ENCODE peak calls at places on chromosomes 7 and 10, in eight cellular contexts. One of them, this sample, is unnamed.

GRCh38 chr10:117138838-117139580 is 939 bp upstream of the VAX1 start:
- DNase-seq in suprapubic skin: no peak
- DNase-seq in left ventricle myocardium inferior: no peak
- DNase-seq in fibroblast of mammary gland: no peak
- DNase-seq in hepatocyte: no peak
- DNase-seq in fibroblast of lung: no peak
- DNase-seq in AG10803: no peak
- DNase-seq in fibroblast of villous mesenchyme: no peak
- DNase-seq in this sample: no peak

GRCh38 chr10:79063661-79064490 is 4.9 kb upstream of the ZMIZ1 start:
- DNase-seq in suprapubic skin: peak
- DNase-seq in AG10803: no peak
- DNase-seq in fibroblast of villous mesenchyme: no peak
- DNase-seq in fibroblast of mammary gland: no peak
- DNase-seq in left ventricle myocardium inferior: peak
- DNase-seq in fibroblast of lung: no peak
- DNase-seq in hepatocyte: no peak
- DNase-seq in this sample: no peak

GRCh38 chr7:47559306-47560220 is 22.3 kb downstream of the TNS3 start:
- DNase-seq in hepatocyte: no peak
- DNase-seq in AG10803: no peak
- DNase-seq in fibroblast of mammary gland: no peak
- DNase-seq in fibroblast of lung: no peak
- DNase-seq in suprapubic skin: no peak
- DNase-seq in left ventricle myocardium inferior: no peak
- DNase-seq in fibroblast of villous mesenchyme: no peak
- DNase-seq in this sample: no peak

GRCh38 chr10:88319960-88320517 is 263.1 kb downstream of the RNLS start:
- DNase-seq in fibroblast of lung: no peak
- DNase-seq in suprapubic skin: no peak
- DNase-seq in fibroblast of mammary gland: no peak
- DNase-seq in left ventricle myocardium inferior: no peak
- DNase-seq in fibroblast of villous mesenchyme: no peak
- DNase-seq in hepatocyte: no peak
- DNase-seq in AG10803: no peak
- DNase-seq in this sample: no peak

GRCh38 chr7:135718219-135718618 is 9.8 kb downstream of the SLC13A4 start:
- DNase-seq in hepatocyte: no peak
- DNase-seq in fibroblast of mammary gland: no peak
- DNase-seq in fibroblast of villous mesenchyme: no peak
- DNase-seq in AG10803: no peak
- DNase-seq in left ventricle myocardium inferior: no peak
- DNase-seq in fibroblast of lung: no peak
- DNase-seq in suprapubic skin: no peak
- DNase-seq in this sample: no peak

GRCh38 chr10:119060107-119060506 is 20.5 kb downstream of the EIF3A start:
- DNase-seq in AG10803: no peak
- DNase-seq in fibroblast of mammary gland: no peak
- DNase-seq in left ventricle myocardium inferior: no peak
- DNase-seq in hepatocyte: no peak
- DNase-seq in suprapubic skin: no peak
- DNase-seq in fibroblast of villous mesenchyme: no peak
- DNase-seq in fibroblast of lung: no peak
- DNase-seq in this sample: no peak

GRCh38 chr10:133261726-133262325 is 14.8 kb downstream of the ADAM8 start:
- DNase-seq in hepatocyte: peak
- DNase-seq in fibroblast of villous mesenchyme: peak
- DNase-seq in fibroblast of mammary gland: peak
- DNase-seq in AG10803: peak
- DNase-seq in suprapubic skin: peak
- DNase-seq in left ventricle myocardium inferior: peak
- DNase-seq in fibroblast of lung: peak
- DNase-seq in this sample: no peak

GRCh38 chr7:94182066-94182465 is 177.9 kb upstream of the BET1 start:
- DNase-seq in fibroblast of villous mesenchyme: peak
- DNase-seq in left ventricle myocardium inferior: no peak
- DNase-seq in fibroblast of lung: peak
- DNase-seq in hepatocyte: peak
- DNase-seq in AG10803: peak
- DNase-seq in suprapubic skin: no peak
- DNase-seq in fibroblast of mammary gland: peak
- DNase-seq in this sample: no peak

GRCh38 chr7:141276031-141276430 is 202.2 kb downstream of the TMEM178B start:
- DNase-seq in AG10803: no peak
- DNase-seq in suprapubic skin: no peak
- DNase-seq in fibroblast of lung: no peak
- DNase-seq in left ventricle myocardium inferior: no peak
- DNase-seq in fibroblast of mammary gland: peak
- DNase-seq in hepatocyte: no peak
- DNase-seq in fibroblast of villous mesenchyme: no peak
- DNase-seq in this sample: no peak

GRCh38 chr7:47277321-47277781 is 304.6 kb downstream of the TNS3 start:
- DNase-seq in fibroblast of lung: no peak
- DNase-seq in AG10803: no peak
- DNase-seq in fibroblast of villous mesenchyme: no peak
- DNase-seq in hepatocyte: no peak
- DNase-seq in fibroblast of mammary gland: no peak
- DNase-seq in left ventricle myocardium inferior: no peak
- DNase-seq in suprapubic skin: no peak
- DNase-seq in this sample: no peak

GRCh38 chr10:76285012-76285411 is 853.6 kb downstream of the LRMDA start:
- DNase-seq in fibroblast of villous mesenchyme: peak
- DNase-seq in hepatocyte: no peak
- DNase-seq in left ventricle myocardium inferior: no peak
- DNase-seq in suprapubic skin: no peak
- DNase-seq in fibroblast of mammary gland: peak
- DNase-seq in AG10803: peak
- DNase-seq in fibroblast of lung: peak
- DNase-seq in this sample: no peak

GRCh38 chr10:31353574-31353973 is 34.6 kb downstream of the ZEB1 start:
- DNase-seq in suprapubic skin: no peak
- DNase-seq in fibroblast of lung: peak
- DNase-seq in fibroblast of villous mesenchyme: peak
- DNase-seq in hepatocyte: peak
- DNase-seq in AG10803: peak
- DNase-seq in left ventricle myocardium inferior: no peak
- DNase-seq in fibroblast of mammary gland: peak
- DNase-seq in this sample: peak

GRCh38 chr10:22183771-22184466 is 33.9 kb downstream of the EBLN1 start:
- DNase-seq in hepatocyte: peak
- DNase-seq in AG10803: peak
- DNase-seq in fibroblast of lung: no peak
- DNase-seq in suprapubic skin: no peak
- DNase-seq in fibroblast of mammary gland: peak
- DNase-seq in left ventricle myocardium inferior: no peak
- DNase-seq in fibroblast of villous mesenchyme: peak
- DNase-seq in this sample: peak

GRCh38 chr10:121113385-121113696 is 262.2 kb downstream of the WDR11 start:
- DNase-seq in left ventricle myocardium inferior: no peak
- DNase-seq in hepatocyte: peak
- DNase-seq in suprapubic skin: no peak
- DNase-seq in fibroblast of villous mesenchyme: no peak
- DNase-seq in AG10803: no peak
- DNase-seq in fibroblast of lung: peak
- DNase-seq in fibroblast of mammary gland: no peak
- DNase-seq in this sample: no peak

GRCh38 chr10:86331861-86332260 is 34.7 kb downstream of the GRID1 start:
- DNase-seq in hepatocyte: no peak
- DNase-seq in fibroblast of lung: no peak
- DNase-seq in fibroblast of villous mesenchyme: no peak
- DNase-seq in fibroblast of mammary gland: no peak
- DNase-seq in suprapubic skin: no peak
- DNase-seq in left ventricle myocardium inferior: no peak
- DNase-seq in AG10803: no peak
- DNase-seq in this sample: no peak

GRCh38 chr10:5999440-6000165 is 22.3 kb upstream of the IL15RA start:
- DNase-seq in fibroblast of mammary gland: no peak
- DNase-seq in fibroblast of villous mesenchyme: no peak
- DNase-seq in left ventricle myocardium inferior: no peak
- DNase-seq in fibroblast of lung: no peak
- DNase-seq in AG10803: no peak
- DNase-seq in hepatocyte: no peak
- DNase-seq in suprapubic skin: no peak
- DNase-seq in this sample: no peak

GRCh38 chr10:63523015-63523414 is 1.8 kb downstream of the REEP3 start:
- DNase-seq in fibroblast of mammary gland: no peak
- DNase-seq in fibroblast of villous mesenchyme: no peak
- DNase-seq in left ventricle myocardium inferior: no peak
- DNase-seq in AG10803: no peak
- DNase-seq in suprapubic skin: no peak
- DNase-seq in hepatocyte: no peak
- DNase-seq in fibroblast of lung: no peak
- DNase-seq in this sample: no peak

GRCh38 chr10:102927311-102928010 is 9.4 kb downstream of the CNNM2 start:
- DNase-seq in fibroblast of villous mesenchyme: no peak
- DNase-seq in fibroblast of lung: no peak
- DNase-seq in fibroblast of mammary gland: no peak
- DNase-seq in suprapubic skin: no peak
- DNase-seq in hepatocyte: no peak
- DNase-seq in AG10803: no peak
- DNase-seq in left ventricle myocardium inferior: no peak
- DNase-seq in this sample: no peak

GRCh38 chr7:97573065-97573464 is 158.8 kb upstream of the TAC1 start:
- DNase-seq in left ventricle myocardium inferior: no peak
- DNase-seq in fibroblast of villous mesenchyme: no peak
- DNase-seq in fibroblast of mammary gland: no peak
- DNase-seq in hepatocyte: no peak
- DNase-seq in AG10803: no peak
- DNase-seq in fibroblast of lung: no peak
- DNase-seq in suprapubic skin: no peak
- DNase-seq in this sample: no peak
- TF ChIP-seq CTCF in left ventricle myocardium inferior: no peak
- TF ChIP-seq CTCF in fibroblast of villous mesenchyme: no peak
- TF ChIP-seq CTCF in fibroblast of mammary gland: no peak
- TF ChIP-seq CTCF in hepatocyte: no peak
- TF ChIP-seq CTCF in AG10803: no peak
- TF ChIP-seq CTCF in fibroblast of lung: no peak
- TF ChIP-seq CTCF in suprapubic skin: no peak
- TF ChIP-seq CTCF in this sample: no peak

GRCh38 chr7:16801111-16801542 is 3.7 kb downstream of the AGR2 start:
- DNase-seq in left ventricle myocardium inferior: no peak
- DNase-seq in hepatocyte: peak
- DNase-seq in fibroblast of lung: peak
- DNase-seq in fibroblast of villous mesenchyme: peak
- DNase-seq in fibroblast of mammary gland: peak
- DNase-seq in suprapubic skin: no peak
- DNase-seq in AG10803: peak
- DNase-seq in this sample: no peak

GRCh38 chr7:16801579-16801978 is 3.2 kb downstream of the AGR2 start:
- DNase-seq in fibroblast of mammary gland: no peak
- DNase-seq in hepatocyte: no peak
- DNase-seq in fibroblast of villous mesenchyme: no peak
- DNase-seq in fibroblast of lung: no peak
- DNase-seq in suprapubic skin: no peak
- DNase-seq in left ventricle myocardium inferior: no peak
- DNase-seq in AG10803: no peak
- DNase-seq in this sample: no peak

GRCh38 chr7:16804674-16805439 is at the start of gene AGR2:
- DNase-seq in left ventricle myocardium inferior: no peak
- DNase-seq in hepatocyte: peak
- DNase-seq in fibroblast of mammary gland: no peak
- DNase-seq in AG10803: no peak
- DNase-seq in fibroblast of lung: no peak
- DNase-seq in fibroblast of villous mesenchyme: no peak
- DNase-seq in suprapubic skin: no peak
- DNase-seq in this sample: peak

DNA sequence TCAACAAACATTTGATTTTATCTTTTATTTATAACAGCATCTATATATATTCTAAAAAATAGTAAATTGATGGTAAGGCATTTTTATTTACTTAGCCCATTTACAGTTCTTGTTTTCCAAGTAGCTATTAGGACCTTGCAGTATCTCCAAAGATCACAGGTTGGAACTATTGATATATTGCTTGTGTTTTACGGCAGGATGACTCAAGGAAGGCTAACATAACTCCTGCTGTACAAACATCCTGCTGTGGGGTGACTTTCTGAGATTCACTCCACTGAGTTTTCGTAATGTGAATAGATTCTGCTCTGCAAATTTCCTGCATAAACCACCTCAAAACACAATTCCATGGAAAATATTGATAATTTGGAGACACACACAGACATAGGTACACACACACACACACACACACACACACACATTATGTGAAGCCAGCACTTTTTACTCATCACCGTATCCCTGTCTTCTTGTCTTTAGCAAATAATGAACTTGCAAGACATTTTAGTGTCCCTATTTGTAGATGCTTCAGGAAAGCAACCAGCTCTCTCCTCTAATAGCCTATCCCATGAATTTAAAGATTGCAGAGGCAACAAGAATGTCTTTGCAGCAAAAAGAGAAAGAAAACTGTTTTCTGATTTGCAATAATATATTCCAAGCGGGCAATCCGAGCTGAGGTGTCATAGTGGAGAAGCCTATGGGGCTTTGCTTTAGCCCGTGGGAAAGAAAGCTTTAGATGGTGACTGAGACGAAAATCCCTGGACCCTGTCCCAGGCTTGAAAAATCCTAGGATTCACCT is 722 bp downstream of the AGR2 start:
- DNase-seq in left ventricle myocardium inferior: no peak
- DNase-seq in fibroblast of lung: no peak
- DNase-seq in fibroblast of mammary gland: peak
- DNase-seq in hepatocyte: no peak
- DNase-seq in fibroblast of villous mesenchyme: peak
- DNase-seq in AG10803: no peak
- DNase-seq in suprapubic skin: no peak
- DNase-seq in this sample: peak
- H3K4me3 ChIP-seq in left ventricle myocardium inferior: no peak
- H3K4me3 ChIP-seq in fibroblast of lung: no peak
- H3K4me3 ChIP-seq in fibroblast of mammary gland: no peak
- H3K4me3 ChIP-seq in hepatocyte: peak
- H3K4me3 ChIP-seq in fibroblast of villous mesenchyme: no peak
- H3K4me3 ChIP-seq in AG10803: no peak
- H3K4me3 ChIP-seq in suprapubic skin: no peak
- H3K4me3 ChIP-seq in this sample: peak

GRCh38 chr10:109773818-109774440 is 149.4 kb downstream of the XPNPEP1 start:
- DNase-seq in hepatocyte: peak
- DNase-seq in left ventricle myocardium inferior: no peak
- DNase-seq in suprapubic skin: no peak
- DNase-seq in fibroblast of mammary gland: peak
- DNase-seq in fibroblast of lung: peak
- DNase-seq in AG10803: peak
- DNase-seq in fibroblast of villous mesenchyme: peak
- DNase-seq in this sample: peak
- TF ChIP-seq CTCF in hepatocyte: peak
- TF ChIP-seq CTCF in left ventricle myocardium inferior: peak
- TF ChIP-seq CTCF in suprapubic skin: peak
- TF ChIP-seq CTCF in fibroblast of mammary gland: peak
- TF ChIP-seq CTCF in fibroblast of lung: peak
- TF ChIP-seq CTCF in AG10803: peak
- TF ChIP-seq CTCF in fibroblast of villous mesenchyme: peak
- TF ChIP-seq CTCF in this sample: peak

DNA sequence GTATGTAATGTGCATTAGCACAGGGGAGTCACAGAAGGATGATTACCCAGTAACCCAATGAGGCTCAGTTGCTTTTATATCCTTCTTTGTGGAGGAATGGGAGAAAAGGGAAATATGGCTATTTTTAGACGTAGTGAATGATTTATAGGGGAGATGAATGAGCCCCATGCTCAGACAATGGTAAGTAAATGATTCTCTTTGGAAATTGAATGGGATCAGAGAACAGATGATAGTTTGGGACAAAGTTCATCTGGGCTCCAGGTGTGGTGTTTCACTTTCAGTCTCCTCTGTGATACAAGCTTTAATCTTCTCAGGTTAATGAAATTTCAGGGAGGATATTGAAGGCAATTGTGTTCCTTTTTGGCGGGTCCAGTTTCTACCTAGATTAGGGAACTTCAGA is 63.0 kb upstream of the MPP7 start:
- DNase-seq in left ventricle myocardium inferior: no peak
- DNase-seq in AG10803: no peak
- DNase-seq in fibroblast of mammary gland: no peak
- DNase-seq in hepatocyte: peak
- DNase-seq in suprapubic skin: no peak
- DNase-seq in fibroblast of lung: no peak
- DNase-seq in fibroblast of villous mesenchyme: no peak
- DNase-seq in this sample: no peak
- H3K4me3 ChIP-seq in left ventricle myocardium inferior: no peak
- H3K4me3 ChIP-seq in AG10803: no peak
- H3K4me3 ChIP-seq in fibroblast of mammary gland: no peak
- H3K4me3 ChIP-seq in hepatocyte: no peak
- H3K4me3 ChIP-seq in suprapubic skin: no peak
- H3K4me3 ChIP-seq in fibroblast of lung: no peak
- H3K4me3 ChIP-seq in fibroblast of villous mesenchyme: no peak
- H3K4me3 ChIP-seq in this sample: no peak